ENCODE peak calls at places on chromosome 15, in ten cellular contexts. B is H7, H is HT-29, I is hypothalamus, T is iPS-NIHi11, X is astrocyte, N is LoVo, D is Calu3, O is left colon, P is NCI-H2081. A is an unnamed sample.

GRCh38 chr15:101201411-101202174 is 50.3 kb downstream of the CHSY1 start:
- DNase-seq in B (peak), T (peak), O (peak), N (no peak), H (peak), P (no peak), I (peak), D (peak), X (peak), A (no peak)

GRCh38 chr15:65421360-65422215 is 1.2 kb downstream of the IGDCC4 start:
- DNase-seq in X (peak), I (peak), B (peak), D (no peak), P (no peak), O (peak), T (peak), N (no peak), H (no peak), A (peak)

GRCh38 chr15:99961011-99961441 is 227.8 kb upstream of the LYSMD4 start:
- DNase-seq in T (peak), N (no peak), P (no peak), D (no peak), I (no peak), B (peak), X (no peak), O (peak), H (peak), A (no peak)

GRCh38 chr15:52559583-52559982 is 9.2 kb downstream of the ARPP19 start:
- DNase-seq in H (no peak), P (no peak), B (no peak), D (no peak), N (no peak), I (no peak), T (no peak), X (peak), O (no peak), A (peak)

GRCh38 chr15:88605507-88606436 is 15.4 kb upstream of the AEN start:
- DNase-seq in N (no peak), P (peak), T (peak), O (no peak), X (no peak), I (peak), H (no peak), B (peak), D (peak), A (peak)

GRCh38 chr15:90114451-90114901 is 12.2 kb upstream of the IDH2 start:
- DNase-seq in B (no peak), I (no peak), T (no peak), X (peak), H (no peak), O (no peak), N (no peak), D (no peak), P (no peak), A (no peak)

GRCh38 chr15:71708741-71709140 is 101.6 kb upstream of the NR2E3 start:
- DNase-seq in N (no peak), P (no peak), B (no peak), H (no peak), O (peak), I (no peak), X (no peak), D (no peak), T (no peak), A (no peak)

GRCh38 chr15:50880221-50880620 is 28.3 kb upstream of the AP4E1 start:
- DNase-seq in B (no peak), P (no peak), O (no peak), T (no peak), D (no peak), X (peak), I (no peak), N (no peak), H (no peak), A (no peak)

GRCh38 chr15:73454096-73454495 is 11.1 kb downstream of the REC114 start:
- DNase-seq in T (no peak), N (no peak), B (no peak), I (no peak), P (no peak), O (no peak), H (no peak), D (no peak), X (no peak), A (no peak)

GRCh38 chr15:58628206-58629057 is 121.1 kb downstream of the ADAM10 start:
- DNase-seq in H (no peak), D (no peak), I (no peak), N (no peak), P (no peak), B (no peak), O (no peak), T (no peak), X (no peak), A (peak)